ENCODE peak calls at places on chromosome 11, in nine cellular contexts. Z, A, G, N, V, K, Q, Y and R are unnamed samples.
A peak's percentile ranks its signal among the peaks of the same experiment; 100 is the strongest.

GRCh38 chr11:9172394-9172793 is 81.0 kb upstream of the SCUBE2 start:
- DNase-seq in Z (no peak), A (no peak), G (no peak), N (no peak), V (no peak), K (no peak), Q (no peak), Y (no peak), R (no peak)

GRCh38 chr11:107840120-107840479 is 18.5 kb downstream of the SLC35F2 start:
- DNase-seq in Z (peak; percentile 34), A (no peak), G (no peak), N (peak; percentile 42), V (no peak), K (no peak), Q (no peak), Y (no peak), R (no peak)

GRCh38 chr11:27196040-27196897 is 155.7 kb downstream of the BBOX1 start:
- DNase-seq in Z (no peak), A (no peak), G (no peak), N (no peak), V (no peak), K (no peak), Q (no peak), Y (no peak), R (no peak)

GRCh38 chr11:34907934-34908593 is 8.1 kb downstream of the APIP start:
- DNase-seq in Z (no peak), A (no peak), G (no peak), N (peak; percentile 17), V (no peak), K (no peak), Q (no peak), Y (no peak), R (no peak)

GRCh38 chr11:117910941-117911630 is 18.1 kb downstream of the TMPRSS13 start:
- DNase-seq in Z (no peak), A (no peak), G (no peak), N (no peak), V (no peak), K (no peak), Q (no peak), Y (no peak), R (no peak)

GRCh38 chr11:3989251-3989650 is 105.3 kb upstream of the RRM1 start:
- DNase-seq in Z (no peak), A (no peak), G (no peak), N (no peak), V (no peak), K (no peak), Q (no peak), Y (no peak), R (no peak)

GRCh38 chr11:106990322-106990721 is 28.0 kb downstream of the GUCY1A2 start:
- DNase-seq in Z (no peak), A (no peak), G (no peak), N (no peak), V (no peak), K (no peak), Q (peak; percentile 55), Y (no peak), R (no peak)

GRCh38 chr11:61769169-61769920 is 16.9 kb downstream of the MYRF start:
- DNase-seq in Z (no peak), A (no peak), G (no peak), N (no peak), V (no peak), K (peak; percentile 67), Q (no peak), Y (peak; percentile 73), R (no peak)

GRCh38 chr11:117572129-117572528 is 224.9 kb downstream of the DSCAML1 start:
- DNase-seq in Z (no peak), A (no peak), G (no peak), N (no peak), V (no peak), K (no peak), Q (no peak), Y (no peak), R (no peak)

GRCh38 chr11:119990306-119991021 is 147.4 kb downstream of the TRIM29 start:
- DNase-seq in Z (no peak), A (no peak), G (no peak), N (no peak), V (no peak), K (no peak), Q (no peak), Y (no peak), R (peak; percentile 67)

GRCh38 chr11:67436459-67437081 is 912 bp downstream of the PTPRCAP start:
- DNase-seq in Z (peak; percentile 76), A (no peak), G (no peak), N (no peak), V (peak; percentile 88), K (no peak), Q (no peak), Y (peak; percentile 84), R (no peak)

GRCh38 chr11:126477526-126478275 is 122.2 kb downstream of the ST3GAL4 start:
- DNase-seq in Z (no peak), A (no peak), G (no peak), N (no peak), V (no peak), K (no peak), Q (no peak), Y (no peak), R (no peak)

GRCh38 chr11:129791515-129791914 is 24.1 kb upstream of the TMEM45B start:
- DNase-seq in Z (no peak), A (no peak), G (no peak), N (no peak), V (no peak), K (no peak), Q (no peak), Y (no peak), R (no peak)

GRCh38 chr11:65859812-65860277 is 388 bp upstream of the MUS81 start:
- DNase-seq in Z (no peak), A (no peak), G (no peak), N (no peak), V (no peak), K (no peak), Q (no peak), Y (no peak), R (peak; percentile 73)

GRCh38 chr11:63508009-63508408 is 2.1 kb downstream of the LGALS12 start:
- DNase-seq in Z (no peak), A (no peak), G (no peak), N (peak; percentile 24), V (no peak), K (no peak), Q (no peak), Y (peak; percentile 74), R (no peak)

GRCh38 chr11:79458712-79459111 is 17.9 kb upstream of the TENM4 start:
- DNase-seq in Z (no peak), A (no peak), G (no peak), N (no peak), V (no peak), K (no peak), Q (no peak), Y (no peak), R (no peak)

GRCh38 chr11:73145986-73146575 is 4.0 kb upstream of the FCHSD2 start:
- DNase-seq in Z (no peak), A (no peak), G (no peak), N (no peak), V (no peak), K (no peak), Q (no peak), Y (no peak), R (no peak)

GRCh38 chr11:69442012-69442806 is 39.3 kb upstream of the LINC01488 start:
- DNase-seq in Z (no peak), A (no peak), G (no peak), N (no peak), V (no peak), K (no peak), Q (no peak), Y (no peak), R (no peak)